ENCODE peak calls at places on chromosomes 11 and 22, in four cellular contexts. A, W, U and D are unnamed samples.

GRCh38 chr22:26330971-26331625 is 98.0 kb upstream of the ASPHD2 start:
- DNase-seq in A (peak; percentile 64), W (peak; percentile 36), U (peak; percentile 55), D (no peak)

GRCh38 chr22:36439481-36440271 is 41.8 kb downstream of the TXN2 start:
- DNase-seq in A (no peak), W (peak; percentile 63), U (peak; percentile 89), D (no peak)

GRCh38 chr11:103528046-103528445 is 418.8 kb downstream of the DYNC2H1 start:
- DNase-seq in A (no peak), W (no peak), U (no peak), D (no peak)

GRCh38 chr11:47991266-47991830 is 11.0 kb downstream of the PTPRJ start:
- DNase-seq in A (no peak), W (peak; percentile 60), U (no peak), D (no peak)

GRCh38 chr11:5891216-5891800 is 1.7 kb upstream of the OR52E5 start:
- DNase-seq in A (no peak), W (no peak), U (no peak), D (no peak)

GRCh38 chr11:94759522-94759921 is 8.6 kb upstream of the AMOTL1 start:
- DNase-seq in A (no peak), W (no peak), U (no peak), D (no peak)

GRCh38 chr11:43557553-43558031 is 122.9 kb upstream of the HSD17B12 start:
- DNase-seq in A (no peak), W (no peak), U (no peak), D (no peak)

GRCh38 chr11:58227956-58228615 is 632 bp downstream of the OR10Q1 start:
- DNase-seq in A (no peak), W (no peak), U (no peak), D (no peak)

GRCh38 chr11:124481365-124482323 is 36.1 kb upstream of the OR8B8 start:
- DNase-seq in A (no peak), W (no peak), U (no peak), D (no peak)

GRCh38 chr11:126159719-126160344 is 51.6 kb downstream of the RPUSD4 start:
- DNase-seq in A (no peak), W (no peak), U (no peak), D (no peak)

GRCh38 chr22:47297261-47298016 is 535.0 kb downstream of the TBC1D22A start:
- DNase-seq in A (no peak), W (no peak), U (peak; percentile 37), D (no peak)

GRCh38 chr11:17351510-17352176 is at the start of gene NCR3LG1:
- DNase-seq in A (no peak), W (peak; percentile 74), U (peak; percentile 86), D (peak; percentile 69)

GRCh38 chr11:64989416-64989815 is 7.4 kb downstream of the BATF2 start:
- DNase-seq in A (no peak), W (no peak), U (no peak), D (no peak)

GRCh38 chr11:6637871-6638270 is 17.7 kb downstream of the DCHS1 start:
- DNase-seq in A (no peak), W (peak; percentile 74), U (peak; percentile 70), D (no peak)

GRCh38 chr11:61924016-61924360 is 6.6 kb upstream of the RAB3IL1 start:
- DNase-seq in A (no peak), W (no peak), U (no peak), D (no peak)

GRCh38 chr11:112555491-112556364 is 295.1 kb upstream of the PLET1 start:
- DNase-seq in A (peak; percentile 73), W (peak; percentile 58), U (peak; percentile 71), D (no peak)

GRCh38 chr11:99418927-99419707 is 398.4 kb downstream of the CNTN5 start:
- DNase-seq in A (no peak), W (no peak), U (no peak), D (no peak)

GRCh38 chr11:83895516-83895915 is 609.3 kb upstream of the CCDC90B start:
- DNase-seq in A (no peak), W (no peak), U (no peak), D (no peak)

GRCh38 chr11:100849009-100849913 is 162.2 kb downstream of the ARHGAP42 start:
- DNase-seq in A (no peak), W (no peak), U (no peak), D (no peak)

GRCh38 chr11:10502065-10502680 is 38.8 kb downstream of the RNF141 start:
- DNase-seq in A (no peak), W (no peak), U (peak; percentile 48), D (no peak)

GRCh38 chr11:116687458-116688201 is 85.2 kb downstream of the BUD13 start:
- DNase-seq in A (no peak), W (no peak), U (peak; percentile 48), D (no peak)

GRCh38 chr11:125276635-125277008 is 112.1 kb downstream of the PKNOX2 start:
- DNase-seq in A (no peak), W (no peak), U (no peak), D (no peak)

GRCh38 chr11:106234794-106235193 is 157.3 kb downstream of the AASDHPPT start:
- DNase-seq in A (no peak), W (no peak), U (no peak), D (no peak)

GRCh38 chr11:69817265-69818236 is 1.7 kb downstream of the FGF3 start:
- DNase-seq in A (no peak), W (no peak), U (no peak), D (no peak)

GRCh38 chr11:27207025-27207650 is 155.9 kb downstream of the CCDC34 start:
- DNase-seq in A (no peak), W (no peak), U (no peak), D (no peak)

GRCh38 chr11:65274734-65275682 is 13.2 kb downstream of the POLA2 start:
- DNase-seq in A (peak; percentile 49), W (peak; percentile 70), U (peak; percentile 93), D (no peak)

GRCh38 chr11:70568504-70569172 is 170.3 kb downstream of the CTTN start:
- DNase-seq in A (no peak), W (no peak), U (no peak), D (no peak)

GRCh38 chr22:37669586-37669985 is 5.8 kb upstream of the LGALS1 start:
- DNase-seq in A (no peak), W (no peak), U (no peak), D (no peak)

GRCh38 chr11:19241260-19242183 is 777 bp upstream of the E2F8 start:
- DNase-seq in A (peak; percentile 41), W (peak; percentile 44), U (peak; percentile 66), D (peak; percentile 26)

GRCh38 chr11:114168691-114169090 is 109.2 kb downstream of the ZBTB16 start:
- DNase-seq in A (no peak), W (no peak), U (peak; percentile 67), D (no peak)

GRCh38 chr11:134542401-134543143 is 130.5 kb upstream of the B3GAT1 start:
- DNase-seq in A (no peak), W (no peak), U (peak; percentile 53), D (no peak)

GRCh38 chr22:39593061-39593930 is 22.7 kb downstream of the CACNA1I start:
- DNase-seq in A (no peak), W (no peak), U (no peak), D (no peak)

GRCh38 chr11:118174006-118174567 is 2.4 kb downstream of the SCN2B start:
- DNase-seq in A (no peak), W (no peak), U (no peak), D (no peak)

GRCh38 chr11:17786824-17787525 is 52.4 kb downstream of the KCNC1 start:
- DNase-seq in A (no peak), W (no peak), U (peak; percentile 33), D (no peak)

GRCh38 chr22:28019881-28020861 is 101.1 kb upstream of the PITPNB start:
- DNase-seq in A (peak; percentile 66), W (peak; percentile 62), U (peak; percentile 90), D (peak; percentile 52)

GRCh38 chr11:10488121-10488580 is 33.1 kb downstream of the AMPD3 start:
- DNase-seq in A (no peak), W (peak; percentile 56), U (no peak), D (no peak)

DNA sequence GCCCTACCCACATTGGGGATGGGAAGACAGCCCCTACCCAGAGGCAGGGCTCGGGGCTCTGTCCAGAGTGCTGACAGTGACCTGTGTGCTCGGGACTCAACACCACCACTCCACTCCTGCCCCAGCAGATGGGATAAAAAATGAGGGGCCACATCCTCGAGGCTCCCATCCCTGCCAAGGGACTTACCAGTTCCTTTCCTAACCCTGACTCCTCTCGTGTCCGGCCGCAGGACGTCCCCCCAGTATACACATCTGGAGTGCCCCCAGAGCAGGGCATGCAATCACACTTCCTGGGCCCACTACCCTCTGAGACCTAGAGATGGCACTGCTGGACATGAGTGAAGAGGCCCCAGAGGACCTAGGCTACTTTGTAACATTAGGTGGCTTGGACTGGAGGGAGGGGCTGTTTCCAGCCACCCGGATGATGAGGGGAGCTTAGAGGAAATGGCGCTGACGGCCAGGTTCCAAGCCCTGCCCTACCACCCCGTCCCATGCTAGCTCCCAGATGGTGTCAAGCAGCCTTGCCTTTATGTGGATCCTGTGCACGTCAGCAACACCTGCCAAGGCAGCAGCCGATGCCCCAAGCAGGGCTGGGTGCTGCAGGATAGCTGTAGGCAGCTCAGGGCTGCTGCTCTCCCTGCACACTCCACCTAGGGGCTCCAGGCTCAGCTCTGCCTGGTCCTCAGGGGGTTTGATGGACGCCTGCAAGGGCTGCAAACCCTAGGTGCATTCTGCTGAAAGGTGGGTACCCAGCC is 86.6 kb downstream of the DGCR2 start:
- DNase-seq in A (no peak), W (no peak), U (no peak), D (no peak)
- TF ChIP-seq CTCF in A (no peak), W (no peak), U (no peak), D (no peak)

DNA sequence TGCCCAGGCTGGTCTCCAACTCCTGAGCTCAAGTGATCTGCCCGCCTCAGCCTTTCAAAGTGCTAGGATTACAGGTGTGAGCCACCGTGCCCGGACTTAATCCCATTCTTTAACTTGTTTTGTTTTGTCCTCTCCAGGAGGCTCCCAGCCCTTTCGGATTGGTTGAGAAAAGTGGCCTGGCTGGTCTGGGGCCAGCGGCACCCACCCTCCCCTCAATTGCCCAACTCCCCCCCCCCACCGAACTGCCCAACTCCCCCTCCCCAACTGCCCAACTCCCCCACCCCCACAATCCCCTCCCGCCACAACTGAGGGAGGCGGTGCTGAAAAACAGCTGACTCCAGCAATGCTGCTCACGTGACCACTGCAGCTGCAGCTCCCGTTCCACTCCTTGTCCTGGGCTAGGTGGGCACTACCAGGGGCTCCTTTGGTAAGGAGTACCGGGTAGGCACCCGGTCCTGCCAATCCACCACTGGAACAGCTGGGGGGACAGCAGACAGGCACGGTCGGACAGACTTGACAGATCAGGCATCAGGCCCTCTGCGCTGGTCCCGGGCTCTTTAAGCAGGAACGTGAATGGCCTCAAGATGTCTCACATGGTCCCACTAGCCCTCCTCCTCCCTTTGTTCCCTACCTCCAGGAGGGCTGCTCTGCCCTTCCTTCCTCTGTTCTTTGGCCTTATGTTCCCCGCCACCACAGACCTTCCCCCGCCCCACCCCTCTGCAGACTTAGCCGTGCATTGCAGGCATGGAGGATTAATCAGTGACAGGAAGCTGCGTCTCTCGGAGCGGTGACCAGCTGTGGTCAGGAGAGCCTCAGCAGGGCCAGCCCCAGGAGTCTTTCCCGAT is at the start of gene TCN2:
- DNase-seq in A (peak; percentile 73), W (peak; percentile 87), U (peak; percentile 88), D (peak; percentile 29)
- TF ChIP-seq CTCF in A (no peak), W (no peak), U (no peak), D (no peak)

GRCh38 chr22:19353363-19354131 is 62.0 kb upstream of the CLTCL1 start:
- DNase-seq in A (no peak), W (no peak), U (no peak), D (no peak)
- TF ChIP-seq CTCF in A (no peak), W (no peak), U (no peak), D (no peak)

DNA sequence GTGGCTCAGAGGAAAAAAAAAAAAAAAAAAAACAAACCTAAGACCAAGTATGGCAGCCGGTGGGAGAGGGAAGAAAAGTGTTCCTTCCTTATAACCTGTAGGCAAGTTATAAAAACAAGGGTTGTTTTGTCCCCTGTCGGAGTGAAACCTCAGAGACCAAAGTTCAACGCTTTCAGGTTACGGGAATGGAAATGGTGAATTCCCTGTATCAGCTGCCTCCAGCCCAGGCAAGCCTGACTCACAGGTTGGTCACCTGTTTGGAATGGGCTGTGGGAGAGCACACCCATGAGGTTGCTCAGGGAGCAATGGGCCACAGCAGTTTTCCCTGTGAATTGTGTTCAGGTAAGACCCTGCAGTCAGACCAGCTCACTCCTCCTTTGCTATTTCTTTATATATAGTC is 138.9 kb downstream of the ETS1 start:
- DNase-seq in A (no peak), W (no peak), U (no peak), D (no peak)
- TF ChIP-seq CTCF in A (no peak), W (no peak), U (no peak), D (no peak)